ENCODE peak calls at places on chromosomes 6 and 20, in nine cellular contexts. S is stimulated activated CD4-positive, alpha-beta T cell treated with anti-CD3 and anti-CD28 coated beads, Interleukin-4, amount 100 ng/mL, for 24 hours; W is left ventricle myocardium superior; N is H9; I is activated CD8-positive, alpha-beta memory T cell treated with anti-CD3 and anti-CD28 coated beads for 48 hours; Q is HFF-Myc; L is heart left ventricle; T is fibroblast of pulmonary artery; R is NCI-H146. V is an unnamed sample.

GRCh38 chr6:125821825-125822281 is 31.1 kb downstream of the NCOA7 start:
- DNase-seq in S (no peak), W (no peak), N (no peak), I (no peak), Q (no peak), L (no peak), T (no peak), R (peak; percentile 35), V (no peak)

GRCh38 chr6:142731611-142732010 is 213.4 kb downstream of the HIVEP2 start:
- DNase-seq in S (no peak), W (no peak), N (no peak), I (no peak), Q (no peak), L (no peak), T (no peak), R (no peak), V (no peak)

GRCh38 chr6:148313483-148313882 is 29.2 kb upstream of the SASH1 start:
- DNase-seq in S (no peak), W (no peak), N (no peak), I (no peak), Q (no peak), L (no peak), T (no peak), R (no peak), V (no peak)

GRCh38 chr20:48626226-48626937 is 201.4 kb downstream of the PREX1 start:
- DNase-seq in S (no peak), W (no peak), N (no peak), I (no peak), Q (no peak), L (no peak), T (peak; percentile 23), R (no peak), V (no peak)

GRCh38 chr6:17038316-17038715 is 63.5 kb upstream of the STMND1 start:
- DNase-seq in S (no peak), W (no peak), N (no peak), I (no peak), Q (no peak), L (no peak), T (peak; percentile 45), R (no peak), V (no peak)

GRCh38 chr6:108468346-108468745 is 92.4 kb upstream of the FOXO3 start:
- DNase-seq in S (no peak), W (no peak), N (no peak), I (no peak), Q (no peak), L (no peak), T (peak; percentile 35), R (no peak), V (no peak)

GRCh38 chr6:44216677-44217331 is at the start of gene MYMX:
- DNase-seq in S (no peak), W (peak; percentile 69), N (peak; percentile 72), I (no peak), Q (no peak), L (no peak), T (no peak), R (peak; percentile 53), V (peak; percentile 37)

GRCh38 chr6:44976677-44977405 is 351.3 kb upstream of the RUNX2 start:
- DNase-seq in S (peak; percentile 11), W (no peak), N (no peak), I (no peak), Q (no peak), L (no peak), T (peak; percentile 9), R (no peak), V (no peak)

GRCh38 chr6:42159431-42160024 is 13.6 kb upstream of the GUCA1A start:
- DNase-seq in S (no peak), W (no peak), N (no peak), I (no peak), Q (no peak), L (no peak), T (no peak), R (no peak), V (no peak)

GRCh38 chr6:2158596-2159271 is 86.7 kb downstream of the GMDS start:
- DNase-seq in S (no peak), W (no peak), N (peak; percentile 86), I (no peak), Q (peak; percentile 17), L (no peak), T (peak; percentile 48), R (no peak), V (peak; percentile 86)

GRCh38 chr6:128251445-128251844 is 269.0 kb downstream of the PTPRK start:
- DNase-seq in S (no peak), W (no peak), N (no peak), I (no peak), Q (no peak), L (no peak), T (no peak), R (no peak), V (no peak)

GRCh38 chr6:129748901-129749748 is 39.1 kb upstream of the ARHGAP18 start:
- DNase-seq in S (no peak), W (no peak), N (no peak), I (no peak), Q (no peak), L (no peak), T (peak; percentile 42), R (no peak), V (no peak)

GRCh38 chr20:56454754-56455153 is 13.7 kb upstream of the RTF2 start:
- DNase-seq in S (peak; percentile 29), W (no peak), N (no peak), I (no peak), Q (no peak), L (no peak), T (no peak), R (no peak), V (no peak)

GRCh38 chr20:59772373-59772705 is 161.1 kb downstream of the SYCP2 start:
- DNase-seq in S (no peak), W (no peak), N (no peak), I (no peak), Q (no peak), L (no peak), T (no peak), R (no peak), V (no peak)

GRCh38 chr6:146381486-146381885 is 162.1 kb upstream of the RAB32 start:
- DNase-seq in S (no peak), W (no peak), N (no peak), I (no peak), Q (no peak), L (no peak), T (no peak), R (no peak), V (no peak)

GRCh38 chr20:3218307-3218988 is 9.2 kb downstream of the ITPA start:
- DNase-seq in S (peak; percentile 80), W (peak; percentile 75), N (peak; percentile 88), I (peak; percentile 83), Q (no peak), L (peak; percentile 83), T (no peak), R (peak; percentile 55), V (peak; percentile 96)

GRCh38 chr20:59435496-59435895 is 135.1 kb downstream of the EDN3 start:
- DNase-seq in S (no peak), W (no peak), N (no peak), I (no peak), Q (no peak), L (no peak), T (no peak), R (peak; percentile 48), V (no peak)

GRCh38 chr6:14502551-14502950 is 385.0 kb downstream of the CD83 start:
- DNase-seq in S (no peak), W (no peak), N (no peak), I (no peak), Q (no peak), L (no peak), T (no peak), R (no peak), V (no peak)

GRCh38 chr6:126040394-126040793 is 54.1 kb downstream of the TRMT11 start:
- DNase-seq in S (no peak), W (no peak), N (no peak), I (no peak), Q (no peak), L (no peak), T (no peak), R (no peak), V (no peak)

GRCh38 chr6:282867-283416 is 9.3 kb upstream of the DUSP22 start:
- DNase-seq in S (no peak), W (no peak), N (no peak), I (no peak), Q (no peak), L (no peak), T (no peak), R (no peak), V (no peak)

GRCh38 chr20:44489931-44490330 is 14.3 kb downstream of the TTPAL start:
- DNase-seq in S (peak; percentile 7), W (no peak), N (no peak), I (no peak), Q (no peak), L (no peak), T (no peak), R (no peak), V (no peak)

GRCh38 chr6:2432258-2432657 is 186.9 kb upstream of the GMDS start:
- DNase-seq in S (no peak), W (no peak), N (no peak), I (no peak), Q (peak; percentile 55), L (no peak), T (peak; percentile 72), R (no peak), V (no peak)

GRCh38 chr6:156767603-156768467 is 9.3 kb upstream of the ARID1B start:
- DNase-seq in S (no peak), W (no peak), N (no peak), I (no peak), Q (no peak), L (no peak), T (no peak), R (no peak), V (no peak)

GRCh38 chr6:165515963-165516624 is 146.9 kb downstream of the PDE10A start:
- DNase-seq in S (no peak), W (no peak), N (no peak), I (no peak), Q (no peak), L (no peak), T (peak; percentile 69), R (no peak), V (no peak)

GRCh38 chr20:48180039-48180438 is 394.8 kb upstream of the SULF2 start:
- DNase-seq in S (no peak), W (no peak), N (no peak), I (no peak), Q (no peak), L (no peak), T (peak; percentile 24), R (no peak), V (no peak)

GRCh38 chr6:76381612-76382011 is 309.1 kb upstream of the IMPG1 start:
- DNase-seq in S (no peak), W (no peak), N (peak; percentile 39), I (no peak), Q (no peak), L (no peak), T (no peak), R (no peak), V (peak; percentile 6)

GRCh38 chr20:62170536-62170935 is 12.3 kb upstream of the MTG2 start:
- DNase-seq in S (no peak), W (peak; percentile 12), N (no peak), I (no peak), Q (no peak), L (peak; percentile 21), T (no peak), R (no peak), V (no peak)